ENCODE peak calls at places on chromosomes 16 and 17, in seven cellular contexts. C is activated T-helper 2 cell treated with anti-CD3 and anti-CD28 coated beads, Interferon-gamma antibody, Interleukin-2, Interleukin-4, amounts not matched to agents 10 μg/mL and 5 μg/mL and 100 μg/mL, durations not matched to agents 14 hours and 24 hours and 36 hours; R is NCI-H69; E is ACHN; A is non-pigmented ciliary epithelial cell; V is neural progenitor cell; K is central memory CD4-positive, alpha-beta T cell. U is an unnamed sample.

GRCh38 chr17:795721-796120 is 13.6 kb downstream of the MRM3 start:
- DNase-seq in C (no peak), R (no peak), E (no peak), A (no peak), V (no peak), K (no peak), U (no peak)

GRCh38 chr17:2705888-2706795 is 5.4 kb downstream of the CLUH start:
- DNase-seq in C (no peak), R (no peak), E (no peak), A (no peak), V (no peak), K (no peak), U (no peak)

GRCh38 chr17:57861000-57861736 is 11.3 kb upstream of the MRPS23 start:
- DNase-seq in C (no peak), R (peak; percentile 96), E (peak; percentile 43), A (no peak), V (peak; percentile 41), K (peak; percentile 32), U (peak; percentile 69)

GRCh38 chr17:47994714-47995113 is 23.8 kb downstream of the CDK5RAP3 start:
- DNase-seq in C (no peak), R (peak; percentile 44), E (no peak), A (no peak), V (peak; percentile 45), K (no peak), U (no peak)

GRCh38 chr16:66502020-66502913 is 47.7 kb downstream of the TK2 start:
- DNase-seq in C (no peak), R (no peak), E (no peak), A (no peak), V (no peak), K (no peak), U (peak; percentile 51)

GRCh38 chr17:12386240-12386639 is 279.4 kb upstream of the MYOCD start:
- DNase-seq in C (no peak), R (no peak), E (no peak), A (no peak), V (no peak), K (no peak), U (no peak)

GRCh38 chr17:81365148-81365600 is 30.1 kb upstream of the BAHCC1 start:
- DNase-seq in C (no peak), R (peak; percentile 74), E (peak; percentile 64), A (no peak), V (peak; percentile 85), K (no peak), U (peak; percentile 78)

GRCh38 chr16:15966420-15967222 is 17.2 kb downstream of the ABCC1 start:
- DNase-seq in C (no peak), R (peak; percentile 27), E (peak; percentile 82), A (no peak), V (no peak), K (no peak), U (no peak)

GRCh38 chr17:38428643-38429371 is 543 bp downstream of the ARHGAP23 start:
- DNase-seq in C (no peak), R (no peak), E (peak; percentile 76), A (no peak), V (peak; percentile 58), K (no peak), U (peak; percentile 62)

GRCh38 chr16:16145286-16145685 is 78.0 kb downstream of the ABCC6 start:
- DNase-seq in C (no peak), R (no peak), E (no peak), A (no peak), V (no peak), K (no peak), U (no peak)

GRCh38 chr16:3580271-3580670 is 3.1 kb upstream of the NLRC3 start:
- DNase-seq in C (no peak), R (no peak), E (no peak), A (no peak), V (no peak), K (no peak), U (no peak)

U was measured in hepatocyte.